ENCODE peak calls at places on chromosomes 11 and 22, in ten cellular contexts. One of them, this sample, is unnamed.

GRCh38 chr22:27105142-27106025 is 448.0 kb downstream of the MIAT start:
- DNase-seq in thyroid gland: peak; percentile 32
- DNase-seq in Peyer's patch: peak; percentile 71
- DNase-seq in erythroblast: no peak
- DNase-seq in H1: no peak
- DNase-seq in GM12892: no peak
- DNase-seq in IMR-90: peak; percentile 86
- DNase-seq in esophagus squamous epithelium: no peak
- DNase-seq in GM12891: no peak
- DNase-seq in lower leg skin: peak; percentile 93
- DNase-seq in this sample: peak; percentile 23

GRCh38 chr11:112255075-112255739 is 5.5 kb downstream of the PLET1 start:
- DNase-seq in IMR-90: peak; percentile 88
- DNase-seq in GM12891: no peak
- DNase-seq in esophagus squamous epithelium: no peak
- DNase-seq in GM12892: no peak
- DNase-seq in Peyer's patch: no peak
- DNase-seq in H1: no peak
- DNase-seq in lower leg skin: no peak
- DNase-seq in erythroblast: no peak
- DNase-seq in thyroid gland: no peak
- DNase-seq in this sample: no peak

GRCh38 chr11:93113824-93114223 is 84.0 kb downstream of the SLC36A4 start:
- DNase-seq in thyroid gland: no peak
- DNase-seq in erythroblast: no peak
- DNase-seq in esophagus squamous epithelium: no peak
- DNase-seq in IMR-90: no peak
- DNase-seq in lower leg skin: no peak
- DNase-seq in Peyer's patch: no peak
- DNase-seq in H1: peak; percentile 56
- DNase-seq in GM12891: no peak
- DNase-seq in GM12892: no peak
- DNase-seq in this sample: no peak

GRCh38 chr11:91248199-91248807 is 976.3 kb upstream of the FAT3 start:
- DNase-seq in erythroblast: peak; percentile 49
- DNase-seq in H1: no peak
- DNase-seq in esophagus squamous epithelium: no peak
- DNase-seq in Peyer's patch: no peak
- DNase-seq in lower leg skin: no peak
- DNase-seq in GM12892: no peak
- DNase-seq in thyroid gland: peak; percentile 2
- DNase-seq in IMR-90: peak; percentile 53
- DNase-seq in GM12891: no peak
- DNase-seq in this sample: no peak

GRCh38 chr11:104870910-104871309 is 27.4 kb downstream of the CASP12 start:
- DNase-seq in lower leg skin: no peak
- DNase-seq in IMR-90: peak; percentile 62
- DNase-seq in GM12892: no peak
- DNase-seq in Peyer's patch: no peak
- DNase-seq in GM12891: no peak
- DNase-seq in thyroid gland: no peak
- DNase-seq in H1: no peak
- DNase-seq in esophagus squamous epithelium: no peak
- DNase-seq in erythroblast: no peak
- DNase-seq in this sample: no peak

GRCh38 chr22:35581023-35581413 is 36.1 kb downstream of the MB start:
- DNase-seq in erythroblast: no peak
- DNase-seq in GM12891: no peak
- DNase-seq in H1: no peak
- DNase-seq in thyroid gland: no peak
- DNase-seq in esophagus squamous epithelium: no peak
- DNase-seq in IMR-90: no peak
- DNase-seq in Peyer's patch: no peak
- DNase-seq in lower leg skin: no peak
- DNase-seq in GM12892: no peak
- DNase-seq in this sample: no peak

GRCh38 chr11:65882191-65883057 is 2.8 kb downstream of the CTSW start:
- DNase-seq in GM12891: no peak
- DNase-seq in lower leg skin: no peak
- DNase-seq in erythroblast: no peak
- DNase-seq in Peyer's patch: no peak
- DNase-seq in IMR-90: no peak
- DNase-seq in esophagus squamous epithelium: no peak
- DNase-seq in thyroid gland: no peak
- DNase-seq in GM12892: no peak
- DNase-seq in H1: no peak
- DNase-seq in this sample: no peak

GRCh38 chr11:112614605-112615004 is 346.6 kb upstream of the NCAM1 start:
- DNase-seq in lower leg skin: no peak
- DNase-seq in esophagus squamous epithelium: no peak
- DNase-seq in GM12891: no peak
- DNase-seq in IMR-90: no peak
- DNase-seq in GM12892: no peak
- DNase-seq in Peyer's patch: no peak
- DNase-seq in H1: no peak
- DNase-seq in thyroid gland: no peak
- DNase-seq in erythroblast: no peak
- DNase-seq in this sample: no peak

GRCh38 chr11:28491431-28491830 is 383.2 kb downstream of the METTL15 start:
- DNase-seq in Peyer's patch: no peak
- DNase-seq in GM12891: no peak
- DNase-seq in H1: no peak
- DNase-seq in GM12892: no peak
- DNase-seq in lower leg skin: no peak
- DNase-seq in IMR-90: peak; percentile 55
- DNase-seq in erythroblast: no peak
- DNase-seq in thyroid gland: no peak
- DNase-seq in esophagus squamous epithelium: no peak
- DNase-seq in this sample: no peak

GRCh38 chr11:1803246-1803645 is 31.5 kb upstream of the SYT8 start:
- DNase-seq in IMR-90: no peak
- DNase-seq in GM12891: no peak
- DNase-seq in Peyer's patch: peak; percentile 34
- DNase-seq in erythroblast: no peak
- DNase-seq in H1: no peak
- DNase-seq in esophagus squamous epithelium: no peak
- DNase-seq in lower leg skin: no peak
- DNase-seq in thyroid gland: no peak
- DNase-seq in GM12892: no peak
- DNase-seq in this sample: no peak

GRCh38 chr22:17957683-17958082 is 66.7 kb downstream of the MICAL3 start:
- DNase-seq in lower leg skin: no peak
- DNase-seq in Peyer's patch: no peak
- DNase-seq in thyroid gland: no peak
- DNase-seq in H1: no peak
- DNase-seq in erythroblast: no peak
- DNase-seq in IMR-90: peak; percentile 67
- DNase-seq in esophagus squamous epithelium: no peak
- DNase-seq in GM12892: no peak
- DNase-seq in GM12891: no peak
- DNase-seq in this sample: no peak

GRCh38 chr22:37623075-37624016 is 14.7 kb downstream of the GGA1 start:
- DNase-seq in lower leg skin: peak; percentile 94
- DNase-seq in erythroblast: peak; percentile 82
- DNase-seq in IMR-90: peak; percentile 43
- DNase-seq in GM12891: peak; percentile 84
- DNase-seq in esophagus squamous epithelium: no peak
- DNase-seq in thyroid gland: peak; percentile 52
- DNase-seq in Peyer's patch: peak; percentile 86
- DNase-seq in GM12892: peak; percentile 88
- DNase-seq in H1: peak; percentile 95
- DNase-seq in this sample: no peak

GRCh38 chr11:61516675-61517516 is 8.3 kb downstream of the LRRC10B start:
- DNase-seq in Peyer's patch: no peak
- DNase-seq in thyroid gland: no peak
- DNase-seq in esophagus squamous epithelium: no peak
- DNase-seq in GM12892: peak; percentile 92
- DNase-seq in H1: peak; percentile 96
- DNase-seq in lower leg skin: peak; percentile 89
- DNase-seq in IMR-90: no peak
- DNase-seq in GM12891: peak; percentile 91
- DNase-seq in erythroblast: peak; percentile 68
- DNase-seq in this sample: peak; percentile 78

GRCh38 chr11:133900176-133901105 is 55.1 kb upstream of the SPATA19 start:
- DNase-seq in erythroblast: no peak
- DNase-seq in esophagus squamous epithelium: no peak
- DNase-seq in thyroid gland: no peak
- DNase-seq in H1: peak; percentile 30
- DNase-seq in IMR-90: no peak
- DNase-seq in GM12892: no peak
- DNase-seq in lower leg skin: peak; percentile 65
- DNase-seq in Peyer's patch: peak; percentile 19
- DNase-seq in GM12891: no peak
- DNase-seq in this sample: no peak

GRCh38 chr11:795638-796564 is 2.2 kb downstream of the SLC25A22 start:
- DNase-seq in esophagus squamous epithelium: peak; percentile 55
- DNase-seq in Peyer's patch: peak; percentile 88
- DNase-seq in GM12891: peak; percentile 99
- DNase-seq in lower leg skin: peak; percentile 94
- DNase-seq in thyroid gland: peak; percentile 81
- DNase-seq in GM12892: peak; percentile 99
- DNase-seq in erythroblast: peak; percentile 90
- DNase-seq in IMR-90: peak; percentile 89
- DNase-seq in H1: no peak
- DNase-seq in this sample: peak; percentile 97
- TF ChIP-seq POLR2A in esophagus squamous epithelium: no peak
- TF ChIP-seq POLR2A in Peyer's patch: no peak
- TF ChIP-seq POLR2A in GM12891: peak; percentile 61
- TF ChIP-seq POLR2A in lower leg skin: no peak
- TF ChIP-seq POLR2A in thyroid gland: peak; percentile 15
- TF ChIP-seq POLR2A in GM12892: peak; percentile 53
- TF ChIP-seq POLR2A in erythroblast: no peak
- TF ChIP-seq POLR2A in IMR-90: peak; percentile 73
- TF ChIP-seq POLR2A in H1: no peak
- TF ChIP-seq POLR2A in this sample: peak; percentile 58

DNA sequence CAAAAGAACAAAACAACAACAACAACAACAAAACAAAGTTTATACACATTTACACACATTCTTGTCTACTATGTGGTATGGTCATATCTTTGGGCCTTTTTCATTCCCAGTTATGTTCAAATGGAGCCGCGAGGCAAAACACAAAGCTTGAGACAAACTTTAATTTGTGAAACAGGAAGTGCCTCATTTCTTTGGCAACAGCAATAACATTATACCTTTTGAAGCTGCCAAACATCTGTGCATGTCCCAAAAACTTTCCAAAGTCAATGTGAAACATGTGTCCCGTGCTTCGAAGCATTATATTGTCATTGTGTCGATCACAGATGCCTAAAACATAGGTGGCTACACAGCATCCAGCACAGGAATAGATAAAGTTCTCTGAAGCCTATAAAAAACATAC is 25.0 kb upstream of the RPS13 start:
- DNase-seq in thyroid gland: no peak
- DNase-seq in IMR-90: no peak
- DNase-seq in erythroblast: no peak
- DNase-seq in Peyer's patch: no peak
- DNase-seq in GM12892: no peak
- DNase-seq in GM12891: no peak
- DNase-seq in lower leg skin: no peak
- DNase-seq in esophagus squamous epithelium: no peak
- DNase-seq in H1: no peak
- DNase-seq in this sample: no peak
- TF ChIP-seq POLR2A in thyroid gland: no peak
- TF ChIP-seq POLR2A in IMR-90: no peak
- TF ChIP-seq POLR2A in erythroblast: no peak
- TF ChIP-seq POLR2A in Peyer's patch: no peak
- TF ChIP-seq POLR2A in GM12892: no peak
- TF ChIP-seq POLR2A in GM12891: no peak
- TF ChIP-seq POLR2A in lower leg skin: no peak
- TF ChIP-seq POLR2A in esophagus squamous epithelium: no peak
- TF ChIP-seq POLR2A in H1: no peak
- TF ChIP-seq POLR2A in this sample: no peak

DNA sequence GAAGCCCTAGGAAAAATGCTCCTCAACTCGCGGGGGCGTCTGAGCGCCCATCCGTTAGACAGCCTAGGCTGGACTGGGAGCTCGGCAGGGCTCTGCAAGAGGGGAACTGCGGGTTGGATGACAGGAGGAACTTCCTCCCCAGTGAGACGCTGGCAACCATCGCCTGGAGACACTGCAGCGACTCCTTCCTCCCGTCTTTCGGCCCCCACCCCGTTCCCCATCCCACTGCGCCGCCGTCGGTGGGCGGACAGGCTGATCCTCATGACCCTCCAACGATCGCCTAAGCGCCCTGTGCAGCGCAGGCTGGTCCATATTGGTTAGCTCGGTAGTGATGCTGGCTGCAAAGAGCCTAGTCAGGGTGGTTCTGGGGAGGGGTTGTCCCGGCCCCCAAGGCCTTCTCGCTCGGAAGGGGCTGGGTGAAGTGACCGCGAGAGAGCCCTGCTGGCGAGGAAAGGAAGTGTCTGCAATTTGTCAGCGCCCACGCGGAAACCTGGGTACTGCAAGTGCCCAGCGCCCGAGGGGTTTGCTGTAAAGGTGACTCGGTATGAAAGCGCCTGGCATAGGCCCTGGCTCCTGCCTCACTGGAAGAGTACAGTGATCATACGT is 638 bp downstream of the NRGN start:
- DNase-seq in thyroid gland: peak; percentile 60
- DNase-seq in H1: no peak
- DNase-seq in GM12892: no peak
- DNase-seq in Peyer's patch: peak; percentile 71
- DNase-seq in GM12891: no peak
- DNase-seq in esophagus squamous epithelium: no peak
- DNase-seq in erythroblast: peak; percentile 53
- DNase-seq in lower leg skin: peak; percentile 88
- DNase-seq in IMR-90: no peak
- DNase-seq in this sample: no peak
- TF ChIP-seq POLR2A in thyroid gland: no peak
- TF ChIP-seq POLR2A in H1: no peak
- TF ChIP-seq POLR2A in GM12892: no peak
- TF ChIP-seq POLR2A in Peyer's patch: no peak
- TF ChIP-seq POLR2A in GM12891: no peak
- TF ChIP-seq POLR2A in esophagus squamous epithelium: no peak
- TF ChIP-seq POLR2A in erythroblast: no peak
- TF ChIP-seq POLR2A in lower leg skin: no peak
- TF ChIP-seq POLR2A in IMR-90: no peak
- TF ChIP-seq POLR2A in this sample: no peak

DNA sequence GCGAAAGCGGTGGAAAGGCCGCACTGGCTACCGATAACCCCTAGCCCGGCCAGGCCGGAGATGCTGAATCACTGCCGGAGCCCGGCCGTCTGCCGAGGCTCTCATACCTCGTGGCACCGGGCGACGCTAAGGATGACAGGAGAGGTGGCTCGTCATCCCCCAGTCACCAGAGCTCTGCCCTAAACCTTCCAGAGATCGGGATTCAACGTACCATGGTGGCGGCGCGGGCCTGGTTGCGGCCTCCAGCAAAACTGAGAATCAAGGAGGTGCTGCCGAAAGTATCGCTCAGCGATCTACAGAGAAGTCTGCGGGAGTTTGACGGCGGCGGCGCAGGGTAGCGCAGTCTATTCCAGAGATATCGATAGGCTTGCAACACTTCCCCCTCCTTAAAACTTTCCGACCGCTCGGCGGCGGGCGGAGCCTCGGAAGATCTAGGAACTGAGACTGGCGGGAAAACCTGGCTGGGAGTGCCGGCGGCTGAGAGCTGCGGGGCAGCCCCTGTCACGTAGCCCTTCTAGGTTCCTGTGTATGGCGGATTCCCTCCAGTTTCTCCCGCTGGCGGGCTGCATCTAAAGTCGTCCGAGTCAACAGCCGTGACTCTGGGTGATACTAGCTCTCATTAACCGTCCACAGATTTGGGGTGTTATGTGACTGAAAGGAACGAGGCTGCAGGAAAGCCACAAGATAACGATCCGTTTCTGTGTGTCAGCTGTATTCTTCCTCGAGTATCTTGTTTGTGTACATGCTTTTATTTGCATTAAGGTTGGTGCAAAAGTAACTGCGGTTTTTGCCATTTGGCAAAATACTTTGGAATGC is at the start of gene PSMA1:
- DNase-seq in H1: peak; percentile 91
- DNase-seq in erythroblast: peak; percentile 95
- DNase-seq in GM12891: peak; percentile 61
- DNase-seq in thyroid gland: peak; percentile 95
- DNase-seq in GM12892: peak; percentile 69
- DNase-seq in esophagus squamous epithelium: peak; percentile 74
- DNase-seq in IMR-90: peak; percentile 94
- DNase-seq in Peyer's patch: peak; percentile 98
- DNase-seq in lower leg skin: peak; percentile 99
- DNase-seq in this sample: peak; percentile 81
- TF ChIP-seq POLR2A in H1: peak; percentile 46
- TF ChIP-seq POLR2A in erythroblast: peak; percentile 91
- TF ChIP-seq POLR2A in GM12891: peak; percentile 81
- TF ChIP-seq POLR2A in thyroid gland: peak; percentile 81
- TF ChIP-seq POLR2A in GM12892: peak; percentile 80
- TF ChIP-seq POLR2A in esophagus squamous epithelium: peak; percentile 40
- TF ChIP-seq POLR2A in IMR-90: peak; percentile 91
- TF ChIP-seq POLR2A in Peyer's patch: peak; percentile 62
- TF ChIP-seq POLR2A in lower leg skin: no peak
- TF ChIP-seq POLR2A in this sample: peak; percentile 55